ENCODE peak calls at places on chromosomes 5 and 9, in nine cellular contexts. D, O, T, E, C, J, W, F and H are unnamed samples.

GRCh38 chr9:131657031-131657377 is 82.9 kb downstream of the RAPGEF1 start:
- DNase-seq in J (peak; percentile 33), C (no peak), F (no peak), D (no peak), W (no peak), O (no peak), E (no peak), T (no peak), H (no peak)

GRCh38 chr9:126171641-126172040 is 155.0 kb upstream of the MVB12B start:
- DNase-seq in J (no peak), E (no peak), D (no peak), C (no peak), W (no peak), T (no peak), O (no peak), F (no peak), H (no peak)

GRCh38 chr5:98205691-98206461 is 567.6 kb upstream of the RGMB start:
- DNase-seq in E (peak; percentile 82), F (peak; percentile 23), J (no peak), T (peak; percentile 31), O (no peak), C (no peak), W (no peak), D (peak; percentile 78), H (peak; percentile 45)

GRCh38 chr5:177446184-177447065 is at the start of gene PRR7:
- DNase-seq in J (peak; percentile 60), C (peak; percentile 81), O (peak; percentile 79), T (peak; percentile 88), F (peak; percentile 87), D (peak; percentile 74), E (peak; percentile 55), W (peak; percentile 66), H (peak; percentile 94)

GRCh38 chr9:12759767-12760166 is 15.1 kb upstream of the LURAP1L start:
- DNase-seq in T (peak; percentile 13), J (no peak), E (peak; percentile 54), D (peak; percentile 63), F (peak; percentile 26), C (no peak), O (no peak), W (no peak), H (peak; percentile 72)

GRCh38 chr5:171483453-171484177 is 64.2 kb downstream of the FGF18 start:
- DNase-seq in D (peak; percentile 36), F (peak; percentile 48), C (no peak), E (peak; percentile 84), J (no peak), O (peak; percentile 91), T (no peak), W (no peak), H (no peak)

GRCh38 chr5:124574521-124575436 is 171.7 kb downstream of the ZNF608 start:
- DNase-seq in D (no peak), T (no peak), C (no peak), F (no peak), O (no peak), E (no peak), W (no peak), J (no peak), H (no peak)

GRCh38 chr9:124345751-124346281 is 69.4 kb downstream of the PSMB7 start:
- DNase-seq in F (no peak), C (no peak), W (no peak), D (no peak), O (peak; percentile 37), T (no peak), J (no peak), E (no peak), H (no peak)

GRCh38 chr5:172768573-172769323 is 2.2 kb downstream of the DUSP1 start:
- DNase-seq in T (no peak), J (peak; percentile 30), F (peak; percentile 64), O (peak; percentile 63), C (no peak), W (no peak), D (peak; percentile 68), E (peak; percentile 77), H (peak; percentile 42)

GRCh38 chr9:89839427-89839826 is 234.6 kb downstream of the GADD45G start:
- DNase-seq in F (no peak), W (no peak), C (no peak), D (no peak), E (no peak), T (no peak), O (no peak), J (no peak), H (no peak)

GRCh38 chr5:152305525-152305924 is 99.6 kb downstream of the NMUR2 start:
- DNase-seq in C (no peak), T (no peak), J (no peak), O (no peak), W (no peak), D (no peak), F (no peak), E (no peak), H (no peak)

GRCh38 chr5:122183098-122183794 is 53.9 kb downstream of the ZNF474 start:
- DNase-seq in F (peak; percentile 95), T (peak; percentile 63), J (no peak), E (peak; percentile 91), O (peak; percentile 82), D (peak; percentile 85), C (no peak), W (no peak), H (no peak)

GRCh38 chr9:101146508-101146907 is 118.0 kb downstream of the PLPPR1 start:
- DNase-seq in F (no peak), E (no peak), J (no peak), D (no peak), W (no peak), C (no peak), O (no peak), T (no peak), H (no peak)

GRCh38 chr5:99187611-99188010 is 258.8 kb upstream of the CHD1 start:
- DNase-seq in D (no peak), C (no peak), W (no peak), J (no peak), E (no peak), T (no peak), F (no peak), O (no peak), H (no peak)

GRCh38 chr9:20683351-20684034 is 566 bp upstream of the FOCAD start:
- DNase-seq in E (peak; percentile 89), C (peak; percentile 20), T (peak; percentile 49), W (peak; percentile 54), D (peak; percentile 92), J (peak; percentile 15), O (peak; percentile 79), F (peak; percentile 4), H (peak; percentile 86)

GRCh38 chr9:87711857-87712800 is 13.8 kb upstream of the CTSL start:
- DNase-seq in J (no peak), E (peak; percentile 88), C (no peak), O (no peak), D (peak; percentile 71), W (no peak), T (peak; percentile 86), F (peak; percentile 76), H (peak; percentile 98)

GRCh38 chr5:77437194-77437593 is 54.9 kb downstream of the WDR41 start:
- DNase-seq in C (no peak), J (no peak), O (no peak), E (no peak), T (no peak), W (no peak), F (no peak), D (no peak), H (no peak)

GRCh38 chr5:5564884-5565283 is 142.4 kb downstream of the ICE1 start:
- DNase-seq in O (no peak), E (no peak), D (no peak), J (no peak), F (no peak), W (no peak), T (no peak), C (no peak), H (no peak)